ENCODE peak calls at places on chromosomes 3 and 15, in four cellular contexts. D is neuronal stem cell, U is fibroblast of villous mesenchyme, Z is mammary epithelial cell. L is an unnamed sample.

GRCh38 chr15:59035157-59035556 is 47.7 kb downstream of the RNF111 start:
- DNase-seq in U (no peak), Z (no peak), D (no peak), L (no peak)

GRCh38 chr15:44325568-44325967 is 37.0 kb downstream of the GOLM2 start:
- DNase-seq in U (no peak), D (peak; percentile 6), Z (no peak), L (no peak)

GRCh38 chr15:96330064-96330449 is 443 bp upstream of the NR2F2 start:
- DNase-seq in D (no peak), Z (peak; percentile 76), U (peak; percentile 88), L (peak; percentile 80)

GRCh38 chr3:183587337-183587736 is 31.8 kb upstream of the KLHL6 start:
- DNase-seq in Z (no peak), D (no peak), U (no peak), L (no peak)

GRCh38 chr3:185813691-185814215 is 11.1 kb downstream of the IGF2BP2 start:
- DNase-seq in U (peak; percentile 84), D (no peak), Z (peak; percentile 58), L (peak; percentile 88)

GRCh38 chr3:46866720-46867549 is 3.7 kb upstream of the MYL3 start:
- DNase-seq in Z (peak; percentile 22), U (peak; percentile 47), D (no peak), L (peak; percentile 17)

GRCh38 chr15:57152666-57153065 is 223.6 kb upstream of the CGNL1 start:
- DNase-seq in Z (no peak), D (no peak), U (no peak), L (peak; percentile 49)

GRCh38 chr3:64306745-64307144 is 81.5 kb upstream of the PRICKLE2 start:
- DNase-seq in U (no peak), D (no peak), Z (no peak), L (no peak)

GRCh38 chr3:138493804-138494606 is 59.6 kb downstream of the ESYT3 start:
- DNase-seq in U (peak; percentile 67), D (no peak), Z (peak; percentile 74), L (peak; percentile 88)

GRCh38 chr3:155101398-155101797 is 21.3 kb downstream of the MME start:
- DNase-seq in D (no peak), U (peak; percentile 93), Z (no peak), L (peak; percentile 48)

GRCh38 chr15:45795487-45796069 is 160.7 kb downstream of the SQOR start:
- DNase-seq in U (peak; percentile 32), Z (peak; percentile 55), D (peak; percentile 70), L (peak; percentile 60)

GRCh38 chr3:180420016-180420415 is 181.9 kb upstream of the TTC14 start:
- DNase-seq in U (no peak), Z (no peak), D (no peak), L (no peak)

GRCh38 chr3:120791010-120791409 is 48.5 kb downstream of the GTF2E1 start:
- DNase-seq in D (no peak), U (no peak), Z (no peak), L (no peak)

GRCh38 chr3:179100652-179101051 is 29.0 kb upstream of the ZMAT3 start:
- DNase-seq in U (peak; percentile 31), D (no peak), Z (peak; percentile 71), L (peak; percentile 48)

GRCh38 chr15:78620021-78620838 is 566 bp downstream of the CHRNA3 start:
- DNase-seq in Z (no peak), D (peak; percentile 48), U (no peak), L (peak; percentile 2)

GRCh38 chr3:146972726-146973125 is 367.6 kb upstream of the PLSCR5 start:
- DNase-seq in D (no peak), U (peak; percentile 3), Z (peak; percentile 21), L (peak; percentile 82)

GRCh38 chr3:24182756-24183155 is 237.7 kb downstream of the NR1D2 start:
- DNase-seq in D (no peak), Z (no peak), U (no peak), L (no peak)